ENCODE peak calls at places on chromosomes 7 and 10, in five cellular contexts. L, Q, A, X and B are unnamed samples.

GRCh38 chr7:90709501-90710465 is 113.7 kb downstream of the CDK14 start:
- DNase-seq in L (peak), Q (no peak), A (peak), X (no peak), B (no peak)

GRCh38 chr10:20855398-20856038 is 41.6 kb downstream of the NEBL start:
- DNase-seq in L (peak), Q (no peak), A (peak), X (peak), B (no peak)

GRCh38 chr7:137287651-137288258 is 55.8 kb downstream of the PTN start:
- DNase-seq in L (no peak), Q (no peak), A (peak), X (no peak), B (no peak)

GRCh38 chr7:121138262-121138933 is 149.9 kb downstream of the CPED1 start:
- DNase-seq in L (peak), Q (no peak), A (no peak), X (no peak), B (no peak)

GRCh38 chr7:128059143-128059975 is 28.1 kb upstream of the LRRC4 start:
- DNase-seq in L (peak), Q (no peak), A (no peak), X (no peak), B (no peak)

GRCh38 chr10:58360412-58361004 is 24.7 kb upstream of the TFAM start:
- DNase-seq in L (no peak), Q (no peak), A (no peak), X (no peak), B (no peak)

GRCh38 chr7:30852360-30852709 is 59.3 kb upstream of the AQP1 start:
- DNase-seq in L (no peak), Q (no peak), A (no peak), X (no peak), B (no peak)

GRCh38 chr10:23359692-23360380 is 15.2 kb upstream of the C10orf67 start:
- DNase-seq in L (no peak), Q (no peak), A (no peak), X (no peak), B (no peak)

GRCh38 chr7:8638076-8638475 is 204.7 kb downstream of the NXPH1 start:
- DNase-seq in L (no peak), Q (no peak), A (no peak), X (no peak), B (no peak)

GRCh38 chr10:1366277-1366676 is 310.1 kb downstream of the WDR37 start:
- DNase-seq in L (no peak), Q (no peak), A (no peak), X (no peak), B (no peak)

GRCh38 chr7:79453558-79454324 is at the start of gene MAGI2:
- DNase-seq in L (no peak), Q (peak), A (peak), X (peak), B (no peak)

GRCh38 chr7:92244803-92245486 is 769 bp downstream of the KRIT1 start:
- DNase-seq in L (peak), Q (no peak), A (peak), X (no peak), B (peak)

GRCh38 chr10:7085913-7086589 is 324.8 kb downstream of the SFMBT2 start:
- DNase-seq in L (no peak), Q (no peak), A (peak), X (no peak), B (no peak)

GRCh38 chr10:128609460-128609859 is 483.2 kb upstream of the MKI67 start:
- DNase-seq in L (no peak), Q (no peak), A (no peak), X (no peak), B (no peak)

GRCh38 chr7:36923831-36924555 is 199.7 kb upstream of the AOAH start:
- DNase-seq in L (no peak), Q (peak), A (no peak), X (no peak), B (no peak)

GRCh38 chr7:83547526-83547925 is 101.4 kb downstream of the SEMA3E start:
- DNase-seq in L (no peak), Q (peak), A (peak), X (no peak), B (no peak)

GRCh38 chr10:130748409-130749057 is 563.0 kb downstream of the TCERG1L start:
- DNase-seq in L (no peak), Q (no peak), A (no peak), X (no peak), B (no peak)

GRCh38 chr10:75058142-75058541 is 53.3 kb upstream of the SAMD8 start:
- DNase-seq in L (no peak), Q (no peak), A (no peak), X (no peak), B (no peak)

GRCh38 chr10:79148452-79149344 is 79.9 kb downstream of the ZMIZ1 start:
- DNase-seq in L (no peak), Q (peak), A (peak), X (no peak), B (no peak)

GRCh38 chr7:55343002-55343781 is 21.9 kb upstream of the LANCL2 start:
- DNase-seq in L (no peak), Q (no peak), A (no peak), X (no peak), B (no peak)

GRCh38 chr7:99033765-99034164 is 110.1 kb downstream of the SMURF1 start:
- DNase-seq in L (no peak), Q (no peak), A (no peak), X (no peak), B (no peak)

GRCh38 chr7:111030358-111030735 is 60.6 kb upstream of the LRRN3 start:
- DNase-seq in L (no peak), Q (no peak), A (no peak), X (no peak), B (no peak)

GRCh38 chr7:111027396-111027795 is 63.5 kb upstream of the LRRN3 start:
- DNase-seq in L (no peak), Q (no peak), A (no peak), X (no peak), B (no peak)

GRCh38 chr7:111029574-111030357 is 61.2 kb upstream of the LRRN3 start:
- DNase-seq in L (no peak), Q (peak), A (peak), X (peak), B (no peak)

GRCh38 chr7:111029141-111029572 is 61.8 kb upstream of the LRRN3 start:
- DNase-seq in L (no peak), Q (no peak), A (no peak), X (peak), B (no peak)

GRCh38 chr7:111031916-111032315 is 59.0 kb upstream of the LRRN3 start:
- DNase-seq in L (no peak), Q (no peak), A (no peak), X (no peak), B (no peak)
- H3K27ac ChIP-seq in L (no peak), Q (no peak), A (no peak), X (no peak), B (no peak)

GRCh38 chr10:14510346-14510745 is 179.6 kb upstream of the FRMD4A start:
- DNase-seq in L (no peak), Q (no peak), A (no peak), X (no peak), B (no peak)

GRCh38 chr10:14508725-14509124 is 178.0 kb upstream of the FRMD4A start:
- DNase-seq in L (no peak), Q (no peak), A (no peak), X (no peak), B (no peak)

GRCh38 chr10:14518141-14518540 is 187.4 kb upstream of the FRMD4A start:
- DNase-seq in L (no peak), Q (no peak), A (no peak), X (no peak), B (no peak)

GRCh38 chr10:14507721-14508120 is 177.0 kb upstream of the FRMD4A start:
- DNase-seq in L (no peak), Q (no peak), A (no peak), X (no peak), B (no peak)

GRCh38 chr10:14513061-14513460 is 182.3 kb upstream of the FRMD4A start:
- DNase-seq in L (no peak), Q (no peak), A (no peak), X (no peak), B (no peak)
- H3K27ac ChIP-seq in L (no peak), Q (no peak), A (no peak), X (no peak), B (peak)

GRCh38 chr7:101129603-101130117 is 2.8 kb downstream of the SERPINE1 start:
- DNase-seq in L (no peak), Q (no peak), A (no peak), X (no peak), B (no peak)

GRCh38 chr7:101134399-101134980 is 7.6 kb downstream of the SERPINE1 start:
- DNase-seq in L (no peak), Q (no peak), A (no peak), X (no peak), B (no peak)

GRCh38 chr7:101138149-101138870 is 11.4 kb downstream of the SERPINE1 start:
- DNase-seq in L (peak), Q (peak), A (peak), X (peak), B (peak)

GRCh38 chr7:101137651-101138148 is 10.8 kb downstream of the SERPINE1 start:
- DNase-seq in L (no peak), Q (no peak), A (no peak), X (no peak), B (no peak)

GRCh38 chr7:101133621-101134398 is 6.9 kb downstream of the SERPINE1 start:
- DNase-seq in L (no peak), Q (no peak), A (peak), X (no peak), B (no peak)
- H3K27ac ChIP-seq in L (no peak), Q (no peak), A (peak), X (no peak), B (no peak)

GRCh38 chr7:894927-895450 is 18.6 kb downstream of the GET4 start:
- DNase-seq in L (no peak), Q (no peak), A (no peak), X (no peak), B (no peak)
- H3K27ac ChIP-seq in L (no peak), Q (no peak), A (no peak), X (no peak), B (no peak)

GRCh38 chr7:131628634-131629033 is 72.2 kb upstream of the PODXL start:
- DNase-seq in L (no peak), Q (no peak), A (no peak), X (no peak), B (no peak)
- H3K27ac ChIP-seq in L (no peak), Q (no peak), A (no peak), X (no peak), B (no peak)

GRCh38 chr7:20197837-20198236 is 19.3 kb downstream of the MACC1 start:
- DNase-seq in L (no peak), Q (no peak), A (no peak), X (no peak), B (no peak)
- H3K27ac ChIP-seq in L (no peak), Q (no peak), A (no peak), X (no peak), B (no peak)

GRCh38 chr10:117442521-117442920 is 67.3 kb upstream of the PDZD8 start:
- DNase-seq in L (no peak), Q (no peak), A (no peak), X (no peak), B (no peak)
- H3K27ac ChIP-seq in L (no peak), Q (no peak), A (no peak), X (no peak), B (no peak)

GRCh38 chr10:122494173-122494820 is 32.9 kb downstream of the HTRA1 start:
- DNase-seq in L (no peak), Q (no peak), A (no peak), X (no peak), B (no peak)
- H3K27ac ChIP-seq in L (no peak), Q (no peak), A (no peak), X (no peak), B (no peak)